ENCODE peak calls at places on chromosomes 4 and X, in four cellular contexts. V, K, W and Q are unnamed samples.

GRCh38 chr4:100848865-100849264 is 331.0 kb upstream of the EMCN start:
- DNase-seq in V (no peak), K (no peak), W (no peak), Q (no peak)

GRCh38 chr4:133802741-133803140 is 398.8 kb downstream of the PABPC4L start:
- DNase-seq in V (peak; percentile 75), K (no peak), W (no peak), Q (no peak)

GRCh38 chr4:91256043-91256442 is 1047.7 kb upstream of the GRID2 start:
- DNase-seq in K (no peak), V (no peak), W (no peak), Q (no peak)

GRCh38 chr4:83644677-83645639 is 109.0 kb downstream of the GPAT3 start:
- DNase-seq in K (no peak), W (no peak), V (peak; percentile 65), Q (no peak)

GRCh38 chrX:108130889-108131288 is 39.3 kb downstream of the ATG4A start:
- DNase-seq in V (no peak), W (no peak), K (no peak), Q (no peak)

GRCh38 chr4:53592686-53593641 is 1.7 kb upstream of the LNX1 start:
- DNase-seq in W (peak; percentile 38), V (no peak), K (peak; percentile 53), Q (no peak)

GRCh38 chr4:87973283-87974169 is 2.0 kb upstream of the SPP1 start:
- DNase-seq in W (peak; percentile 35), K (no peak), V (peak; percentile 84), Q (no peak)

GRCh38 chr4:110020139-110020538 is 107.5 kb downstream of the EGF start:
- DNase-seq in W (no peak), K (no peak), V (peak; percentile 14), Q (no peak)

GRCh38 chr4:17701882-17702281 is 79.5 kb downstream of the FAM184B start:
- DNase-seq in V (no peak), K (no peak), W (no peak), Q (no peak)

GRCh38 chr4:41108481-41108880 is 105.9 kb downstream of the APBB2 start:
- DNase-seq in W (no peak), K (no peak), V (no peak), Q (no peak)

GRCh38 chr4:102503301-102503746 is 2.2 kb downstream of the NFKB1 start:
- DNase-seq in V (no peak), K (no peak), W (no peak), Q (no peak)

GRCh38 chrX:110118535-110118934 is 115.6 kb downstream of the TMEM164 start:
- DNase-seq in K (no peak), W (no peak), V (no peak), Q (no peak)

GRCh38 chrX:56795309-56795868 is 66.3 kb downstream of the NBDY start:
- DNase-seq in V (no peak), K (peak; percentile 4), W (no peak), Q (no peak)

GRCh38 chrX:68175569-68175968 is 257.7 kb downstream of the OPHN1 start:
- DNase-seq in W (no peak), V (peak; percentile 72), K (no peak), Q (no peak)

GRCh38 chr4:8911311-8912088 is 39.9 kb upstream of the HMX1 start:
- DNase-seq in V (no peak), W (no peak), K (peak; percentile 22), Q (no peak)

GRCh38 chr4:8912506-8912905 is 40.9 kb upstream of the HMX1 start:
- DNase-seq in V (no peak), W (no peak), K (no peak), Q (no peak)

GRCh38 chr4:8913121-8913857 is 41.6 kb upstream of the HMX1 start:
- DNase-seq in W (no peak), K (peak; percentile 33), V (no peak), Q (no peak)

GRCh38 chr4:8910822-8911310 is 39.2 kb upstream of the HMX1 start:
- DNase-seq in K (peak; percentile 18), W (no peak), V (no peak), Q (no peak)

GRCh38 chr4:8912089-8912455 is 40.4 kb upstream of the HMX1 start:
- DNase-seq in K (no peak), V (no peak), W (no peak), Q (no peak)
- H3K9me3 ChIP-seq in K (no peaks in the 10 kb centered on the region), V (no peaks in the 10 kb centered on the region), W (no peaks in the 10 kb centered on the region), Q (no peaks in the 10 kb centered on the region)

GRCh38 chrX:19005909-19006308 is 22.0 kb upstream of the PHKA2 start:
- DNase-seq in V (no peak), K (no peak), W (no peak), Q (no peak)
- H3K9me3 ChIP-seq in V (no peaks in the 10 kb centered on the region), K (no peaks in the 10 kb centered on the region), W (no peaks in the 10 kb centered on the region), Q (no peaks in the 10 kb centered on the region)

GRCh38 chrX:40121618-40122017 is 23.9 kb upstream of the BCOR start:
- DNase-seq in V (no peak), W (no peak), K (no peak), Q (no peak)
- H3K9me3 ChIP-seq in V (no peaks in the 10 kb centered on the region), W (no peaks in the 10 kb centered on the region), K (no peaks in the 10 kb centered on the region), Q (no peaks in the 10 kb centered on the region)

GRCh38 chr4:146621-147020 is 22.3 kb downstream of the ZNF718 start:
- DNase-seq in W (no peak), V (no peak), K (no peak), Q (no peak)
- H3K9me3 ChIP-seq in W (peaks cover 89% of the 10 kb centered on the region), V (peaks cover 42% of the 10 kb centered on the region), K (peaks cover 21% of the 10 kb centered on the region), Q (peaks cover 34% of the 10 kb centered on the region)

GRCh38 chr4:2151544-2151943 is 90.4 kb downstream of the HAUS3 start:
- DNase-seq in W (no peak), V (no peak), K (no peak), Q (no peak)
- H3K9me3 ChIP-seq in W (peaks cover 7% of the 10 kb centered on the region), V (no peaks in the 10 kb centered on the region), K (no peaks in the 10 kb centered on the region), Q (no peaks in the 10 kb centered on the region)

DNA sequence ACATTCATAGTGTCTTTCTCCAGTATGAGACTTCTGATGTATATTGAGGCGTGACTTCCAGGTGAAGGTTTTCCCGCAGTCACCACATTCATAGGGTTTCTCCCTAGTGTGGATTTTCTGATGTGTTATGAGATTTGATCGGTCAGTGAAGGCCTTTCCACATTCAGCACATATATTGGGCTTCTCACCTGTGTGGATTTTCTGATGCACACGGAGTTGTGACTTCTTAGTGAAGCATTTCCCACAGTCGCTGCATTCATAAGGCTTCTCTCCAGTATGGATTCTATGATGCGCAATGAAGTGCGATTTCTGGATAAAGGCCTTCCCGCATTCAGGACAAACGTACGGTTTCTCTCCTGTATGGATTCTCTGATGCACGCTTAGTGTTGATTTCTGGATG is 35.4 kb downstream of the ZNF41 start:
- DNase-seq in V (no peak), W (no peak), K (no peak), Q (no peak)
- H3K9me3 ChIP-seq in V (peaks cover 41% of the 10 kb centered on the region), W (peaks cover 45% of the 10 kb centered on the region), K (peaks cover 5% of the 10 kb centered on the region), Q (peaks cover 13% of the 10 kb centered on the region)

GRCh38 chr4:153661915-153662314 is 22.2 kb upstream of the TLR2 start:
- DNase-seq in V (no peak), W (no peak), K (no peak), Q (no peak)

GRCh38 chr4:153661215-153661822 is 22.8 kb upstream of the TLR2 start:
- DNase-seq in V (no peak), K (no peak), W (no peak), Q (no peak)

GRCh38 chr4:153668647-153669046 is 15.4 kb upstream of the TLR2 start:
- DNase-seq in W (no peak), K (no peak), V (no peak), Q (no peak)

DNA sequence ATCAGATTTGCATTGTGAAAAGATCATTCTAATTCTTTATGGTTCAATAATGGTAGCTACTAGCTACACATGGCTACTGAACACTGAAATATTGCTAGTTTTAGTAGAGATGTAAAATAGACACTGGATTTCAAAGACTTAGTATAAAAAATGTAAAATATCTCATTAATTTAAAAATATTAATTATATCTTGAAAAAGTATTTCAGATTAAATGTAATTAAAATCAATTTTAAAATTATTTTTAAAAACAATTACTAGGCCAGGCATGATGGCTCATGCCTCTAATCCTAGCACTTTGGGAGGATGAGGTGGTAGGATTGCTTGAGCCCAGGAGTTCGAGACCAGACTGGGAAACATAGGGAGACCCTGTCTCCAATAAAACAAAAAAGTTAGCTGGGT is 20.4 kb upstream of the TLR2 start:
- DNase-seq in W (no peak), K (no peak), V (no peak), Q (no peak)
- H3K9me3 ChIP-seq in W (no peaks in the 10 kb centered on the region), K (no peaks in the 10 kb centered on the region), V (no peaks in the 10 kb centered on the region), Q (peaks cover 2% of the 10 kb centered on the region)

GRCh38 chrX:142134533-142134932 is 70.6 kb downstream of the MAGEC2 start:
- DNase-seq in V (no peak), W (no peak), K (no peak), Q (no peak)
- H3K9me3 ChIP-seq in V (peaks cover 15% of the 10 kb centered on the region), W (no peaks in the 10 kb centered on the region), K (no peaks in the 10 kb centered on the region), Q (no peaks in the 10 kb centered on the region)